ENCODE peak calls at places on chromosomes 3 and 15, in eight cellular contexts. O is heart left ventricle, I is colonic mucosa, B is neural progenitor cell, L is H9, P is G401, S is T-helper 2 cell, Z is Panc1. U is an unnamed sample.

GRCh38 chr3:66583646-66584045 is 82.8 kb upstream of the LRIG1 start:
- DNase-seq in P (no peak), O (no peak), S (no peak), I (no peak), L (no peak), Z (no peak), B (no peak), U (no peak)

GRCh38 chr3:50290116-50290745 is 2.0 kb downstream of the IFRD2 start:
- DNase-seq in P (no peak), L (no peak), S (no peak), O (no peak), Z (no peak), I (peak; percentile 31), B (no peak), U (no peak)

GRCh38 chr15:92158426-92158825 is 235.3 kb upstream of the ST8SIA2 start:
- DNase-seq in Z (peak; percentile 10), O (no peak), P (no peak), L (peak; percentile 83), S (peak; percentile 4), B (no peak), I (peak; percentile 38), U (no peak)

GRCh38 chr15:41546846-41547786 is 3.1 kb upstream of the RPAP1 start:
- DNase-seq in B (no peak), I (no peak), S (no peak), Z (no peak), P (no peak), O (no peak), L (no peak), U (no peak)

GRCh38 chr15:39592500-39592899 is 11.6 kb downstream of the THBS1 start:
- DNase-seq in L (no peak), B (no peak), S (no peak), O (no peak), P (no peak), I (no peak), Z (no peak), U (no peak)

GRCh38 chr3:100073555-100074307 is 40.6 kb downstream of the FILIP1L start:
- DNase-seq in O (peak; percentile 62), L (peak; percentile 40), Z (no peak), S (no peak), I (no peak), B (peak; percentile 67), P (peak; percentile 25), U (no peak)

GRCh38 chr15:76199106-76200082 is 111.9 kb downstream of the ETFA start:
- DNase-seq in P (peak; percentile 71), O (peak; percentile 72), S (no peak), B (no peak), I (no peak), Z (no peak), L (no peak), U (no peak)

GRCh38 chr3:146128179-146128578 is 32.8 kb downstream of the PLOD2 start:
- DNase-seq in L (no peak), I (no peak), B (no peak), S (no peak), O (no peak), P (no peak), Z (no peak), U (no peak)

GRCh38 chr15:52259503-52259902 is 36.1 kb downstream of the MYO5C start:
- DNase-seq in P (no peak), L (no peak), Z (no peak), O (no peak), I (no peak), B (no peak), S (no peak), U (no peak)

GRCh38 chr15:98522127-98522526 is 126.2 kb upstream of the IGF1R start:
- DNase-seq in L (no peak), Z (no peak), P (no peak), I (no peak), S (no peak), B (no peak), O (no peak), U (no peak)

GRCh38 chr3:149638401-149639092 is 19.3 kb downstream of the WWTR1 start:
- DNase-seq in Z (no peak), L (no peak), I (no peak), P (no peak), O (no peak), B (no peak), S (no peak), U (no peak)

U was measured in B cell.